ENCODE peak calls at places on chromosomes 11 and 22, in six cellular contexts. V is neural crest cell, X is AG10803, Z is AG09309, W is hepatocyte, O is omental fat pad. P is an unnamed sample.

GRCh38 chr11:2576536-2576935 is 123.3 kb downstream of the KCNQ1OT1 start:
- DNase-seq in V (no peak), X (no peak), Z (no peak), W (no peak), O (no peak), P (no peak)

GRCh38 chr22:28345304-28345703 is 334.3 kb downstream of the TTC28 start:
- DNase-seq in V (no peak), X (peak; percentile 73), Z (no peak), W (no peak), O (no peak), P (peak; percentile 5)

GRCh38 chr11:3080104-3080503 is 22.9 kb upstream of the CARS1 start:
- DNase-seq in V (no peak), X (no peak), Z (no peak), W (no peak), O (no peak), P (no peak)

GRCh38 chr11:108538022-108538424 is 39.8 kb upstream of the POGLUT3 start:
- DNase-seq in V (no peak), X (no peak), Z (no peak), W (no peak), O (no peak), P (no peak)

GRCh38 chr22:27181537-27181936 is 524.1 kb downstream of the MIAT start:
- DNase-seq in V (no peak), X (no peak), Z (no peak), W (no peak), O (no peak), P (no peak)

GRCh38 chr11:58301576-58301975 is 33.5 kb upstream of the OR10W1 start:
- DNase-seq in V (no peak), X (peak; percentile 61), Z (peak; percentile 42), W (no peak), O (no peak), P (no peak)

GRCh38 chr11:120511804-120512726 is 517 bp downstream of the GRIK4 start:
- DNase-seq in V (no peak), X (no peak), Z (no peak), W (no peak), O (no peak), P (no peak)

GRCh38 chr11:40129276-40129675 is 1330.2 kb downstream of the LRRC4C start:
- DNase-seq in V (no peak), X (no peak), Z (no peak), W (peak; percentile 40), O (no peak), P (no peak)

GRCh38 chr22:30782613-30783012 is 87.9 kb downstream of the OSBP2 start:
- DNase-seq in V (no peak), X (no peak), Z (no peak), W (peak; percentile 38), O (no peak), P (no peak)

GRCh38 chr11:119337581-119338317 is 2.9 kb downstream of the C1QTNF5 start:
- DNase-seq in V (no peak), X (peak; percentile 47), Z (no peak), W (peak; percentile 85), O (no peak), P (no peak)

GRCh38 chr11:122893131-122893530 is 10.6 kb downstream of the JHY start:
- DNase-seq in V (no peak), X (peak; percentile 9), Z (no peak), W (no peak), O (no peak), P (no peak)

GRCh38 chr22:45212992-45213751 is 27.5 kb downstream of the KIAA0930 start:
- DNase-seq in V (no peak), X (peak; percentile 58), Z (no peak), W (no peak), O (no peak), P (no peak)

GRCh38 chr11:3840870-3841425 is at the start of gene RHOG:
- DNase-seq in V (peak; percentile 65), X (peak; percentile 83), Z (peak; percentile 35), W (peak; percentile 89), O (no peak), P (peak; percentile 61)

GRCh38 chr22:32911526-32911925 is 110.0 kb downstream of the TIMP3 start:
- DNase-seq in V (no peak), X (peak; percentile 21), Z (no peak), W (no peak), O (no peak), P (no peak)

GRCh38 chr22:49676230-49676629 is 151.4 kb downstream of the BRD1 start:
- DNase-seq in V (no peak), X (no peak), Z (no peak), W (no peak), O (no peak), P (no peak)

GRCh38 chr11:126547161-126547560 is 191.7 kb downstream of the ST3GAL4 start:
- DNase-seq in V (no peak), X (peak; percentile 92), Z (peak; percentile 67), W (no peak), O (no peak), P (peak; percentile 16)

GRCh38 chr11:95520765-95521542 is 268.6 kb downstream of the FAM76B start:
- DNase-seq in V (no peak), X (no peak), Z (no peak), W (no peak), O (no peak), P (no peak)

GRCh38 chr11:28447226-28447625 is 339.0 kb downstream of the METTL15 start:
- DNase-seq in V (no peak), X (peak; percentile 36), Z (peak; percentile 31), W (no peak), O (no peak), P (no peak)

GRCh38 chr22:17774206-17774927 is at the start of gene BID:
- DNase-seq in V (peak; percentile 24), X (no peak), Z (no peak), W (peak; percentile 63), O (no peak), P (no peak)

GRCh38 chr11:107123022-107123421 is 104.7 kb upstream of the GUCY1A2 start:
- DNase-seq in V (no peak), X (no peak), Z (no peak), W (no peak), O (no peak), P (no peak)
- TF ChIP-seq CTCF in V (no peak), X (no peak), Z (peak; percentile 18), W (no peak), O (no peak), P (no peak)

GRCh38 chr22:20213833-20214708 is 54.0 kb downstream of the RTN4R start:
- DNase-seq in V (no peak), X (no peak), Z (no peak), W (no peak), O (no peak), P (no peak)
- TF ChIP-seq CTCF in V (no peak), X (no peak), Z (no peak), W (no peak), O (no peak), P (no peak)

GRCh38 chr22:39299829-39300178 is 19.6 kb downstream of the RPL3 start:
- DNase-seq in V (no peak), X (no peak), Z (no peak), W (no peak), O (no peak), P (no peak)

GRCh38 chr22:39296981-39297489 is 22.4 kb downstream of the RPL3 start:
- DNase-seq in V (no peak), X (no peak), Z (no peak), W (no peak), O (no peak), P (no peak)

GRCh38 chr22:39296535-39296934 is 22.9 kb downstream of the RPL3 start:
- DNase-seq in V (no peak), X (no peak), Z (no peak), W (no peak), O (no peak), P (no peak)

GRCh38 chr22:39297490-39298193 is 21.8 kb downstream of the RPL3 start:
- DNase-seq in V (no peak), X (no peak), Z (no peak), W (no peak), O (no peak), P (no peak)

GRCh38 chr22:39298194-39298987 is 21.0 kb downstream of the RPL3 start:
- DNase-seq in V (no peak), X (no peak), Z (no peak), W (no peak), O (no peak), P (no peak)
- TF ChIP-seq CTCF in V (no peak), X (no peak), Z (no peak), W (no peak), O (no peak), P (no peak)

DNA sequence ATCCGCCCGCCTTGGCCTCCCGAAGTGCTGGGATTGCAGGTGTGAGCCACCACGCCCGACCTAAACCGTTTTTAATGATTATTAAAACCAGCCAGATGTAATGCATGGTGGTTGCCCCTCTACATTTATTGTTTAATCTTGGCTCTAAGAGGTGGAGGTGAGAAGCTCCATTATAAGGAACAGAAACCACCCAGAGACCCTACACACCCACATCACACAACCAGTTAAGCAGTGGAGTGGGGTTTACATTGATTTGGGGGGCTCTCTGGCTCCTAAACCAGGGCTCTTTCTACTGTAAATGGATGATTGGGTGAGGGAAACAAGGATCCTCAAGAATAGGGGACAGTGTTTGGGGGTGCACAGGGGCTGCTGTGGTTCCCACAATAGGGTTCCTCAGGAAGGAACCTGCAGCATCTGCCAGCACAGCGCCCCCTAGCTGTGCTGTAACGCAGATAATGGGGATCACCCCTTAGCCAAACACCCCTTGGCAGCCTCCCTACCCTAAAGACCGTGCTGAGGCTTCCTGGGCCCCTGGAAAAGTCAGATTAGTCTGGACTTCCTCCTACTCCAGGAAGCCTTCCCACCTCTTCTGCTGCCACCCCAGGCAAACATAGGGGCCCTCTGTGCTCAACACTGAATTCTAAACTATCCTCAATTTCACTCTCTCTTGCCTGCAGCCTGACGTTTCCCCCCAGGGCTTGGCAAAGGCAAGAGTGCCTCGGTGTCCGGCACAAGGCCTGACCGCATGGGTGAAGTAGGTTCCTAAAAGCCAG is 2.4 kb downstream of the MPST start:
- DNase-seq in V (peak; percentile 35), X (peak; percentile 42), Z (no peak), W (peak; percentile 62), O (no peak), P (no peak)
- TF ChIP-seq CTCF in V (peak; percentile 70), X (peak; percentile 68), Z (peak; percentile 85), W (peak; percentile 62), O (peak; percentile 30), P (peak; percentile 71)

GRCh38 chr22:25348391-25348790 is 129.0 kb downstream of the CRYBB2 start:
- DNase-seq in V (no peak), X (no peak), Z (no peak), W (no peak), O (no peak), P (no peak)

GRCh38 chr22:25352294-25352680 is 132.8 kb downstream of the CRYBB2 start:
- DNase-seq in V (no peak), X (no peak), Z (no peak), W (no peak), O (no peak), P (no peak)

GRCh38 chr22:25347752-25348102 is 128.3 kb downstream of the CRYBB2 start:
- DNase-seq in V (no peak), X (peak; percentile 5), Z (no peak), W (no peak), O (no peak), P (no peak)

GRCh38 chr22:25351631-25352293 is 132.3 kb downstream of the CRYBB2 start:
- DNase-seq in V (no peak), X (no peak), Z (no peak), W (no peak), O (no peak), P (no peak)

DNA sequence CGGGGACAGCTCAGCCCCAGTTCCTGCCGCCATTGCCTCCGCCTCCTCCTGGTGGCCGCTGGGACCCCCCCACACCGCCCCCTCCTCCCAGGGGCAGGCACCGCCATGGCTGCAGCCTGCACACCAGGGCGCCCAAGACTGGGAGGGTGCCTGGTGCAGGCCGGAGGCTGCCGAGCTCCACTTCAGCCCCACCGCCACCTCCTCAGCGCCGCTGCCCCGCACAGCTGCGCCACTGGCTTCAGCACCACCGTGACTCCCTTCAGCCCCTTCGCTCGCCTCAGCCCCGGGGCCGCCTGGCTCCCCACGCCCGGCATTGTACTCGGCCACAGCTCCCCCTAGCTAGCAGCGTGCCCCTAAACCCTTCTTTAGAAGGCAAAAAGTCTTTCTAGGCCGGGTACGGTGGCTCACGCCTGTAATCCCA is 131.1 kb downstream of the CRYBB2 start:
- DNase-seq in V (no peak), X (no peak), Z (no peak), W (no peak), O (no peak), P (no peak)
- TF ChIP-seq CTCF in V (no peak), X (no peak), Z (no peak), W (no peak), O (no peak), P (no peak)